ENCODE peak calls at places on chromosomes 6 and 20, in eight cellular contexts. I is adipocyte, M is pancreas, T is uterus, X is fibroblast of lung, C is Panc1, H is GM23248, B is spleen. K is an unnamed sample.
A peak's percentile ranks its signal among the peaks of the same experiment; 100 is the strongest.

GRCh38 chr6:151796842-151797530 is 10.5 kb upstream of the ESR1 start:
- DNase-seq in B (no peak), I (no peak), H (no peak), X (no peak), T (no peak), C (no peak), M (no peak), K (no peak)

GRCh38 chr6:170532867-170533488 is 20.1 kb downstream of the PSMB1 start:
- DNase-seq in C (no peak), X (peak; percentile 11), M (no peak), H (no peak), T (no peak), B (no peak), I (no peak), K (no peak)

GRCh38 chr6:15327271-15327670 is 81.4 kb downstream of the JARID2 start:
- DNase-seq in H (no peak), T (no peak), X (peak; percentile 15), C (no peak), I (no peak), B (no peak), M (no peak), K (peak; percentile 51)

GRCh38 chr6:153210083-153210482 is 79.0 kb upstream of the RGS17 start:
- DNase-seq in I (peak; percentile 39), H (peak; percentile 30), C (no peak), M (no peak), X (peak; percentile 74), B (no peak), T (no peak), K (no peak)

GRCh38 chr6:73579851-73580246 is 59.0 kb upstream of the EEF1A1 start:
- DNase-seq in C (peak; percentile 60), I (peak; percentile 86), H (peak; percentile 92), B (no peak), X (peak; percentile 92), T (peak; percentile 30), M (no peak), K (peak; percentile 74)

GRCh38 chr6:96837138-96837971 is at the start of gene GPR63:
- DNase-seq in I (peak; percentile 70), X (peak; percentile 78), M (peak; percentile 88), B (peak; percentile 88), T (peak; percentile 64), C (no peak), H (peak; percentile 72), K (peak; percentile 63)

GRCh38 chr20:17854307-17854903 is 114.2 kb downstream of the SNX5 start:
- DNase-seq in M (no peak), C (no peak), X (peak; percentile 36), T (no peak), H (peak; percentile 57), B (no peak), I (peak; percentile 39), K (peak; percentile 70)

GRCh38 chr6:29943053-29943966 is 978 bp downstream of the HLA-A start:
- DNase-seq in H (peak; percentile 37), X (no peak), I (peak; percentile 48), T (no peak), M (peak; percentile 65), C (no peak), B (peak; percentile 84), K (no peak)

GRCh38 chr6:92756912-92757311 is 662.4 kb downstream of the EPHA7 start:
- DNase-seq in C (no peak), M (no peak), T (no peak), B (no peak), H (peak; percentile 4), I (no peak), X (peak; percentile 6), K (no peak)

GRCh38 chr6:83853178-83853967 is at the start of gene RIPPLY2:
- DNase-seq in C (no peak), M (peak; percentile 62), H (peak; percentile 44), I (peak; percentile 28), B (peak; percentile 71), T (no peak), X (peak; percentile 45), K (peak; percentile 5)

GRCh38 chr6:130632288-130632687 is 194.9 kb upstream of the SMLR1 start:
- DNase-seq in X (peak; percentile 29), I (no peak), H (peak; percentile 26), C (no peak), M (no peak), T (no peak), B (no peak), K (peak; percentile 51)

GRCh38 chr20:3784226-3784853 is 2.2 kb downstream of the CENPB start:
- DNase-seq in M (peak; percentile 72), B (peak; percentile 79), C (no peak), H (peak; percentile 44), X (no peak), T (no peak), I (no peak), K (no peak)

GRCh38 chr6:14578994-14579393 is 461.4 kb downstream of the CD83 start:
- DNase-seq in X (no peak), B (no peak), H (no peak), M (no peak), I (no peak), T (no peak), C (no peak), K (no peak)

GRCh38 chr6:56040271-56040670 is 164.9 kb upstream of the BMP5 start:
- DNase-seq in X (peak; percentile 75), C (no peak), M (no peak), H (peak; percentile 73), T (no peak), I (peak; percentile 80), B (no peak), K (no peak)

GRCh38 chr6:113172531-113172966 is 684.6 kb upstream of the MARCKS start:
- DNase-seq in H (no peak), C (no peak), T (no peak), X (peak; percentile 46), M (peak; percentile 35), I (peak; percentile 24), B (no peak), K (peak; percentile 72)

GRCh38 chr6:25012657-25013056 is 76.9 kb upstream of the RIPOR2 start:
- DNase-seq in I (peak; percentile 86), B (no peak), H (peak; percentile 81), T (no peak), C (no peak), M (no peak), X (peak; percentile 83), K (no peak)

GRCh38 chr20:37502654-37503053 is 18.4 kb upstream of the NNAT start:
- DNase-seq in H (no peak), X (no peak), I (no peak), C (no peak), T (no peak), B (no peak), M (no peak), K (no peak)

GRCh38 chr6:151553416-151554158 is 59.8 kb downstream of the CCDC170 start:
- DNase-seq in I (peak; percentile 19), H (no peak), B (no peak), C (no peak), X (no peak), T (no peak), M (no peak), K (no peak)

GRCh38 chr6:42259841-42260395 is 42.3 kb upstream of the MRPS10 start:
- DNase-seq in I (no peak), H (no peak), C (no peak), B (no peak), M (no peak), X (no peak), T (peak; percentile 35), K (no peak)

GRCh38 chr20:53611449-53611894 is 17.8 kb upstream of the ZNF217 start:
- DNase-seq in X (peak; percentile 100), H (peak; percentile 94), T (peak; percentile 28), B (peak; percentile 30), I (peak; percentile 94), C (peak; percentile 90), M (no peak), K (peak; percentile 60)
- H3K4me1 ChIP-seq in X (peaks cover 13% of the 10 kb centered on the region), H (peaks cover 54% of the 10 kb centered on the region), T (no peaks in the 10 kb centered on the region), B (peaks cover 34% of the 10 kb centered on the region), I (peaks cover 41% of the 10 kb centered on the region), C (peaks cover 53% of the 10 kb centered on the region), M (peaks cover 2% of the 10 kb centered on the region), K (peaks cover 4% of the 10 kb centered on the region)

GRCh38 chr20:56788041-56788670 is 159.1 kb downstream of the TFAP2C start:
- DNase-seq in B (peak; percentile 47), X (peak; percentile 97), M (no peak), I (peak; percentile 89), H (peak; percentile 95), T (no peak), C (peak; percentile 91), K (peak; percentile 83)

GRCh38 chr20:56783826-56784225 is 154.7 kb downstream of the TFAP2C start:
- DNase-seq in T (no peak), M (no peak), C (no peak), I (no peak), B (no peak), X (no peak), H (no peak), K (no peak)

GRCh38 chr20:56786503-56786902 is 157.4 kb downstream of the TFAP2C start:
- DNase-seq in H (no peak), C (no peak), X (no peak), T (no peak), B (peak; percentile 4), M (no peak), I (no peak), K (no peak)

GRCh38 chr20:56793916-56794315 is 164.8 kb downstream of the TFAP2C start:
- DNase-seq in X (no peak), I (no peak), T (no peak), C (no peak), B (no peak), H (no peak), M (no peak), K (no peak)

GRCh38 chr20:56788671-56789610 is 159.8 kb downstream of the TFAP2C start:
- DNase-seq in C (no peak), H (peak; percentile 45), B (no peak), T (no peak), I (no peak), X (peak; percentile 16), M (no peak), K (no peak)
- H3K9me3 ChIP-seq in C (no peaks in the 10 kb centered on the region), H (no peaks in the 10 kb centered on the region), B (no peaks in the 10 kb centered on the region), T (no peaks in the 10 kb centered on the region), I (no peaks in the 10 kb centered on the region), X (no peaks in the 10 kb centered on the region), M (no peaks in the 10 kb centered on the region), K (no peaks in the 10 kb centered on the region)

GRCh38 chr20:24487240-24487639 is 17.8 kb downstream of the SYNDIG1 start:
- DNase-seq in C (no peak), B (no peak), I (no peak), H (no peak), X (no peak), M (no peak), T (no peak), K (no peak)

GRCh38 chr20:24487648-24488047 is 18.2 kb downstream of the SYNDIG1 start:
- DNase-seq in B (peak; percentile 32), C (no peak), M (no peak), H (no peak), X (no peak), I (no peak), T (no peak), K (peak; percentile 34)

GRCh38 chr20:24489193-24489592 is 19.8 kb downstream of the SYNDIG1 start:
- DNase-seq in X (no peak), M (no peak), I (no peak), C (no peak), H (no peak), T (no peak), B (no peak), K (no peak)

GRCh38 chr20:24488800-24489175 is 19.4 kb downstream of the SYNDIG1 start:
- DNase-seq in C (no peak), T (no peak), M (no peak), I (no peak), X (no peak), H (no peak), B (peak; percentile 39), K (no peak)

GRCh38 chr20:24488064-24488799 is 18.8 kb downstream of the SYNDIG1 start:
- DNase-seq in I (no peak), X (no peak), M (no peak), C (no peak), T (no peak), B (peak; percentile 16), H (no peak), K (no peak)
- H3K4me3 ChIP-seq in I (no peak overlapping the region), X (no peak overlapping the region), M (no peak overlapping the region), C (no peak overlapping the region), T (no peak overlapping the region), B (no peak overlapping the region), H (no peak overlapping the region), K (no peak overlapping the region)

GRCh38 chr20:46400828-46401477 is 5.5 kb downstream of the ELMO2 start:
- DNase-seq in X (peak; percentile 48), C (no peak), T (no peak), M (no peak), I (peak; percentile 74), H (peak; percentile 74), B (no peak), K (no peak)
- H3K4me1 ChIP-seq in X (peaks cover 17% of the 10 kb centered on the region), C (peaks cover 6% of the 10 kb centered on the region), T (peaks cover 10% of the 10 kb centered on the region), M (peaks cover 52% of the 10 kb centered on the region), I (peaks cover 53% of the 10 kb centered on the region), H (peaks cover 49% of the 10 kb centered on the region), B (peaks cover 94% of the 10 kb centered on the region), K (peaks cover 78% of the 10 kb centered on the region)